ENCODE peak calls at places on chromosomes 1 and 21, in ten cellular contexts. One of them, this sample, is unnamed.

GRCh38 chr1:83942914-83943313 is 56.0 kb downstream of the TTLL7 start:
- DNase-seq in HepG2: no peak
- DNase-seq in ovary: no peak
- DNase-seq in IMR-90: peak
- DNase-seq in NB4: no peak
- DNase-seq in H54: no peak
- DNase-seq in prostate gland: no peak
- DNase-seq in upper lobe of left lung: no peak
- DNase-seq in heart left ventricle: no peak
- DNase-seq in esophagus squamous epithelium: no peak
- DNase-seq in this sample: no peak

GRCh38 chr1:171741872-171742576 is at the start of gene VAMP4:
- DNase-seq in HepG2: peak
- DNase-seq in ovary: peak
- DNase-seq in IMR-90: peak
- DNase-seq in NB4: peak
- DNase-seq in H54: peak
- DNase-seq in prostate gland: peak
- DNase-seq in upper lobe of left lung: peak
- DNase-seq in heart left ventricle: peak
- DNase-seq in esophagus squamous epithelium: peak
- DNase-seq in this sample: peak

GRCh38 chr1:227317541-227318002 is 720 bp downstream of the CDC42BPA start:
- DNase-seq in HepG2: peak
- DNase-seq in ovary: peak
- DNase-seq in IMR-90: peak
- DNase-seq in NB4: peak
- DNase-seq in H54: peak
- DNase-seq in prostate gland: peak
- DNase-seq in upper lobe of left lung: peak
- DNase-seq in heart left ventricle: peak
- DNase-seq in esophagus squamous epithelium: no peak
- DNase-seq in this sample: peak

GRCh38 chr1:19074902-19075721 is 118.6 kb upstream of the IFFO2 start:
- DNase-seq in HepG2: no peak
- DNase-seq in ovary: no peak
- DNase-seq in IMR-90: no peak
- DNase-seq in NB4: no peak
- DNase-seq in H54: no peak
- DNase-seq in prostate gland: peak
- DNase-seq in upper lobe of left lung: peak
- DNase-seq in heart left ventricle: no peak
- DNase-seq in esophagus squamous epithelium: no peak
- DNase-seq in this sample: no peak

GRCh38 chr21:43195131-43196021 is 26.6 kb downstream of the CRYAA start:
- DNase-seq in HepG2: no peak
- DNase-seq in ovary: peak
- DNase-seq in IMR-90: no peak
- DNase-seq in NB4: no peak
- DNase-seq in H54: no peak
- DNase-seq in prostate gland: peak
- DNase-seq in upper lobe of left lung: peak
- DNase-seq in heart left ventricle: peak
- DNase-seq in esophagus squamous epithelium: no peak
- DNase-seq in this sample: no peak

GRCh38 chr1:26848947-26849774 is 13.8 kb upstream of the SFN start:
- DNase-seq in HepG2: peak
- DNase-seq in ovary: no peak
- DNase-seq in IMR-90: peak
- DNase-seq in NB4: no peak
- DNase-seq in H54: peak
- DNase-seq in prostate gland: no peak
- DNase-seq in upper lobe of left lung: peak
- DNase-seq in heart left ventricle: no peak
- DNase-seq in esophagus squamous epithelium: no peak
- DNase-seq in this sample: no peak

GRCh38 chr1:67484492-67484891 is 54.3 kb upstream of the SERBP1 start:
- DNase-seq in HepG2: no peak
- DNase-seq in ovary: no peak
- DNase-seq in IMR-90: no peak
- DNase-seq in NB4: no peak
- DNase-seq in H54: no peak
- DNase-seq in prostate gland: no peak
- DNase-seq in upper lobe of left lung: no peak
- DNase-seq in heart left ventricle: no peak
- DNase-seq in esophagus squamous epithelium: no peak
- DNase-seq in this sample: no peak

GRCh38 chr1:234963904-234964702 is 164.5 kb downstream of the TOMM20 start:
- DNase-seq in HepG2: peak
- DNase-seq in ovary: no peak
- DNase-seq in IMR-90: no peak
- DNase-seq in NB4: no peak
- DNase-seq in H54: no peak
- DNase-seq in prostate gland: no peak
- DNase-seq in upper lobe of left lung: no peak
- DNase-seq in heart left ventricle: no peak
- DNase-seq in esophagus squamous epithelium: no peak
- DNase-seq in this sample: no peak

DNA sequence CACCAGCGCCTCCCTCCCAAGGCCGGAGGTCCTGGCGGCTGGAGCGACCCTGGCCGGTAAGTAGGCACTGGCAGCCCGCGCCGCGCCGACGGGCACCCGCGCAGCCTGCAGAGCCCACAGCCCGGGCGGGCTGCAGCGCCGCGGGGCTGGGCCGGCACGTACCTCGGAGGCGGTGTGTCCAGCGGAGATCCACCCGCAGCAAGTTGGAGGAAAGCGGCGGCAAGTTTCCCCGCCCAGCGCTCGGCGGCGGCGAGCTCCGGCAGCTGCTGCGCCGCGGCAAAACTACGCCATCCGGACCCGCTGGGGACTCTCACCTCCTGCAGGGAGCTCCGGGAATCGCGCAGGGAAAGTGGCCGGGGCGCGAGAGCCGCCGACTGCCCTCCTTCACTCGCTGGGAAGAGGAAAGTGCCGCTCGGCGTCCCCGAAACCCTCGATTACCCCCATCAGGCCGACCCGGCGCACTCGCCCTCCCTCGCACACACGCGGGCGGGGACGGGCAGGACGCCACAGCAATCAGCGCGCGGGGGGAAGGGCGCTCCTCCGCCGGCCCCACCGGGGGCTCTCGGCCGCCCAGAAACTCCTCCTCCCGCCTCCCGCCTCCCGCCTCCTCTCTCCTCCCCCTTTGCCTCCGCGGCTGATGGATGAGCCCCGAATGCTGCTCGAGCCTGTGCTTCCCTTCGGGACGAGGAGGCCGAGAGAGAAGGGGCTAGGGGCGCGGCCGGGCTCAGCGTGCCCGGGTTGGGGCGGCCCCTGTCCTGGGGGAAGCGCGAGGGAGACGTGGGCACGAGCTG is at the start of gene TGFBR3:
- DNase-seq in HepG2: peak
- DNase-seq in ovary: peak
- DNase-seq in IMR-90: peak
- DNase-seq in NB4: peak
- DNase-seq in H54: peak
- DNase-seq in prostate gland: peak
- DNase-seq in upper lobe of left lung: peak
- DNase-seq in heart left ventricle: peak
- DNase-seq in esophagus squamous epithelium: peak
- DNase-seq in this sample: peak
- TF ChIP-seq POLR2A in HepG2: peak
- TF ChIP-seq POLR2A in ovary: peak
- TF ChIP-seq POLR2A in IMR-90: peak
- TF ChIP-seq POLR2A in NB4: no peak
- TF ChIP-seq POLR2A in H54: peak
- TF ChIP-seq POLR2A in prostate gland: peak
- TF ChIP-seq POLR2A in upper lobe of left lung: peak
- TF ChIP-seq POLR2A in heart left ventricle: peak
- TF ChIP-seq POLR2A in esophagus squamous epithelium: peak
- TF ChIP-seq POLR2A in this sample: no peak

GRCh38 chr1:212410231-212410825 is 4.4 kb downstream of the PACC1 start:
- DNase-seq in HepG2: peak
- DNase-seq in ovary: no peak
- DNase-seq in IMR-90: no peak
- DNase-seq in NB4: no peak
- DNase-seq in H54: no peak
- DNase-seq in prostate gland: no peak
- DNase-seq in upper lobe of left lung: no peak
- DNase-seq in heart left ventricle: no peak
- DNase-seq in esophagus squamous epithelium: no peak
- DNase-seq in this sample: no peak

GRCh38 chr1:212413902-212414327 is 771 bp downstream of the PACC1 start:
- DNase-seq in HepG2: no peak
- DNase-seq in ovary: no peak
- DNase-seq in IMR-90: peak
- DNase-seq in NB4: no peak
- DNase-seq in H54: no peak
- DNase-seq in prostate gland: no peak
- DNase-seq in upper lobe of left lung: no peak
- DNase-seq in heart left ventricle: no peak
- DNase-seq in esophagus squamous epithelium: no peak
- DNase-seq in this sample: no peak

GRCh38 chr1:212415107-212415841 is 588 bp upstream of the PACC1 start:
- DNase-seq in HepG2: no peak
- DNase-seq in ovary: no peak
- DNase-seq in IMR-90: no peak
- DNase-seq in NB4: peak
- DNase-seq in H54: no peak
- DNase-seq in prostate gland: no peak
- DNase-seq in upper lobe of left lung: no peak
- DNase-seq in heart left ventricle: no peak
- DNase-seq in esophagus squamous epithelium: no peak
- DNase-seq in this sample: peak

GRCh38 chr1:212412374-212412773 is 2.3 kb downstream of the PACC1 start:
- DNase-seq in HepG2: no peak
- DNase-seq in ovary: no peak
- DNase-seq in IMR-90: no peak
- DNase-seq in NB4: no peak
- DNase-seq in H54: no peak
- DNase-seq in prostate gland: no peak
- DNase-seq in upper lobe of left lung: no peak
- DNase-seq in heart left ventricle: no peak
- DNase-seq in esophagus squamous epithelium: no peak
- DNase-seq in this sample: no peak

DNA sequence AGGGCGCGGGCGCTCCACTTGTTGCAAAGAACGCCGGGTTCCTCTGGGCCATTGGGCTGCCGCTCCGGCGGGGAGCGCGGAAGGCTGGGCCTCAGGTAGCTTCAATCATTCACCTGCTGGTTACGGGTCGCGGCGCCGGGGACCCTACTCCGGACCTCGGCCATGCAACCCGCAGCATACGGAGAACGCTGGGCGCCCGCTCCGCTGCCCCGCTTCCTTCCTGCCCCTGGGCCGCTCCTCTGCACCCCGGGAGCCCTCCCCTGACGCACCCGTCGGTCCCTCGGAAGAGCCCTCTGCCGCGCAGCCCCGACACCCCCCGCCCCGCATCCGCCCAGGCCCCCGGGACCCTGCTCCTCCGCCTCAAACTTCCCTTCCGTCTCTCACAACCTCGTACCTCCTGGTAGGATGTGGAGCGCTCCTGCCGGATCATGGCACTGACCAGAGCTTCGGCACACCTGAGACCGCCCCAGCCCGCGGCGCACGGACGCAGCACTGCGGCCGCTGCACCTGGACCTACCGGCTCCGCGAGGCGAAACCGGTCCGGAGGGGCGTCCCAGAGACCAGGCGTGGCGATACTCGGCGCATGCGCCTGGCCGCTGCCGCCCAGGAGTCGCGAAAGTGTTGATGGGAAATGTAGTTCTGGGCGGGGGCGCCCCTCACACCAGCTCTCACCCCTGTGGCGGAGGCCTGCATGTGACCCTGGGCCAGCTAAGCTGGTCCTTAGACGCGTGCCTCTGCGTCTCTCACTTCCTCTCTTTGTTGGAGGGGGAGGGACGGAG is at the start of gene PACC1:
- DNase-seq in HepG2: peak
- DNase-seq in ovary: peak
- DNase-seq in IMR-90: peak
- DNase-seq in NB4: peak
- DNase-seq in H54: peak
- DNase-seq in prostate gland: peak
- DNase-seq in upper lobe of left lung: peak
- DNase-seq in heart left ventricle: peak
- DNase-seq in esophagus squamous epithelium: peak
- DNase-seq in this sample: peak
- TF ChIP-seq POLR2A in HepG2: peak
- TF ChIP-seq POLR2A in ovary: no peak
- TF ChIP-seq POLR2A in IMR-90: no peak
- TF ChIP-seq POLR2A in NB4: peak
- TF ChIP-seq POLR2A in H54: peak
- TF ChIP-seq POLR2A in prostate gland: peak
- TF ChIP-seq POLR2A in upper lobe of left lung: no peak
- TF ChIP-seq POLR2A in heart left ventricle: peak
- TF ChIP-seq POLR2A in esophagus squamous epithelium: peak
- TF ChIP-seq POLR2A in this sample: peak

DNA sequence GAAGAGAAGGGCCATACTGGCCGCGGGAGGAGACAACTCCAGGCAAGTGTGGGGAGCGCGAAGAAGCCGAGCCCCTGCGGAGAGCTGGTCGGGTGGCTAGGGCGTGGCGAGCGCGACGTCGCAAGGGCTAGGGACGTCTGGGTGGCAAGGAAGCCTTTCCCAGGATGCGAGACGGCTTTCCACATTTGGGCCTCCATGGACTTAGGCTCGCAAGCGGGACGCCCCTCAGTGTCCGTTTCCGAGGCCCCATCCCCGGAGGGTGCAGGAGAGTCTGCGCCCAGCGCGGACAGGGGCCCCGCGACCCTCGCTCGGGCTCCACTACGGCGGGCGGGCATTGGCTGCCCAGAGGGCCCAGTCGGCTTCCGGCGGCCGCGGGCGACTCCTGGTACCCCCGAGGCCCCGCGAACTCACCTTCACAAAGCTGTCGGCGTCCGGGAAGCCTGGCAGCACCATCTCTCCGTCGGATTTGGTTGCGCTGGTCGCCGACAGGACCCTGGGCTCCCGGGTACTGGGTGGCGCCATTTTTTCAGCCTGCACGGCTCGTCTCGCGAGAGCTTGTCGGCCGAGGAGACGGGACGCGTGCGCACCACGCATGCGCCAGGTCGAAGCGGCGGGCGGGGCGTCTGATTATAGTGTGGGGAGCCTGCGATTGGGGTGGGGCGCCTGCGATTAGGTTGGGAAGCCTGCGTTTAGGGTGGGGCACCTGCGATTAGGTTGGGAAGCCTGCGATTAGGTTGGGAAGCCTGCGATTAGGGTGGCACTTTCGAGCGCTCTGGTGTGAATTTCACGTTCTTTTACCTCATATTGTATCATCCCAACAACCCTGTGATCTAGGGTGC is at the start of gene EXOSC10:
- DNase-seq in HepG2: peak
- DNase-seq in ovary: peak
- DNase-seq in IMR-90: peak
- DNase-seq in NB4: peak
- DNase-seq in H54: peak
- DNase-seq in prostate gland: peak
- DNase-seq in upper lobe of left lung: peak
- DNase-seq in heart left ventricle: peak
- DNase-seq in esophagus squamous epithelium: peak
- DNase-seq in this sample: peak
- TF ChIP-seq POLR2A in HepG2: peak
- TF ChIP-seq POLR2A in ovary: peak
- TF ChIP-seq POLR2A in IMR-90: peak
- TF ChIP-seq POLR2A in NB4: peak
- TF ChIP-seq POLR2A in H54: peak
- TF ChIP-seq POLR2A in prostate gland: peak
- TF ChIP-seq POLR2A in upper lobe of left lung: peak
- TF ChIP-seq POLR2A in heart left ventricle: peak
- TF ChIP-seq POLR2A in esophagus squamous epithelium: peak
- TF ChIP-seq POLR2A in this sample: peak

GRCh38 chr1:196890668-196891067 is 2.8 kb downstream of the CFHR4 start:
- DNase-seq in HepG2: no peak
- DNase-seq in ovary: no peak
- DNase-seq in IMR-90: no peak
- DNase-seq in NB4: no peak
- DNase-seq in H54: no peak
- DNase-seq in prostate gland: no peak
- DNase-seq in upper lobe of left lung: no peak
- DNase-seq in heart left ventricle: no peak
- DNase-seq in esophagus squamous epithelium: no peak
- DNase-seq in this sample: no peak
- TF ChIP-seq POLR2A in HepG2: no peak
- TF ChIP-seq POLR2A in ovary: no peak
- TF ChIP-seq POLR2A in IMR-90: no peak
- TF ChIP-seq POLR2A in NB4: no peak
- TF ChIP-seq POLR2A in H54: no peak
- TF ChIP-seq POLR2A in prostate gland: no peak
- TF ChIP-seq POLR2A in upper lobe of left lung: no peak
- TF ChIP-seq POLR2A in heart left ventricle: no peak
- TF ChIP-seq POLR2A in esophagus squamous epithelium: no peak
- TF ChIP-seq POLR2A in this sample: no peak

This sample was measured in erythroblast.